ENCODE peak calls at places on chromosomes 16 and 17, in five cellular contexts. N is SK-N-SH, E is GM23338, K is GM23248, R is HCT116. T is an unnamed sample. For H3K4me1, the result is how much of the 10 kb centered on the place peaks cover.

GRCh38 chr16:87351320-87351698 is 32.3 kb downstream of the FBXO31 start:
- DNase-seq in N (peak), E (no peak), R (no peak), K (no peak), T (no peak)

GRCh38 chr17:40344321-40345160 is 20.0 kb downstream of the GJD3 start:
- DNase-seq in N (no peak), E (no peak), K (peak), R (no peak), T (no peak)

GRCh38 chr17:5282639-5283217 is 644 bp downstream of the RABEP1 start:
- DNase-seq in R (no peak), K (peak), E (peak), N (no peak), T (no peak)

GRCh38 chr16:7744546-7745294 is 412.1 kb downstream of the RBFOX1 start:
- DNase-seq in N (no peak), R (no peak), E (no peak), K (no peak), T (no peak)

GRCh38 chr17:62750502-62751349 is 57.4 kb downstream of the MARCHF10 start:
- DNase-seq in R (no peak), E (peak), K (no peak), N (peak), T (peak)

GRCh38 chr17:38687291-38687690 is 12.5 kb upstream of the EPOP start:
- DNase-seq in R (no peak), E (no peak), K (peak), N (no peak), T (no peak)

GRCh38 chr16:50067290-50067853 is 1.6 kb downstream of the HEATR3 start:
- DNase-seq in K (peak), E (peak), R (peak), N (peak), T (peak)

GRCh38 chr17:72826602-72827001 is 265.9 kb downstream of the SLC39A11 start:
- DNase-seq in N (no peak), E (no peak), K (peak), R (peak), T (no peak)

GRCh38 chr17:61306003-61306402 is 93.6 kb upstream of the TBX2 start:
- DNase-seq in E (no peak), R (no peak), K (peak), N (no peak), T (no peak)

GRCh38 chr17:978110-979093 is 1.2 kb downstream of the NXN start:
- DNase-seq in K (peak), N (peak), R (no peak), E (no peak), T (peak)

GRCh38 chr17:46810837-46811236 is 7.7 kb downstream of the WNT3 start:
- DNase-seq in K (no peak), N (no peak), R (no peak), E (peak), T (no peak)

GRCh38 chr16:88782454-88783390 is 2.3 kb downstream of the PIEZO1 start:
- DNase-seq in K (peak), E (no peak), R (peak), N (no peak), T (no peak)

GRCh38 chr16:1688807-1689560 is 10.9 kb downstream of the JPT2 start:
- DNase-seq in K (no peak), R (peak), N (no peak), E (no peak), T (no peak)

GRCh38 chr17:67054011-67054591 is 9.7 kb downstream of the CACNG1 start:
- DNase-seq in E (no peak), R (no peak), K (no peak), N (no peak), T (no peak)

GRCh38 chr17:40558300-40558584 is 7.0 kb downstream of the CCR7 start:
- DNase-seq in K (no peak), N (no peak), R (no peak), E (no peak), T (no peak)

GRCh38 chr17:5516060-5516792 is 29.9 kb downstream of the MIS12 start:
- DNase-seq in R (peak), N (no peak), K (peak), E (no peak), T (no peak)

GRCh38 chr17:34314279-34314678 is 5.0 kb upstream of the CCL8 start:
- DNase-seq in N (no peak), K (peak), E (no peak), R (no peak), T (no peak)

GRCh38 chr16:14111713-14112538 is 40.8 kb downstream of the MRTFB start:
- DNase-seq in N (no peak), E (no peak), K (peak), R (no peak), T (no peak)

GRCh38 chr17:31349454-31349853 is 28.0 kb upstream of the EVI2A start:
- DNase-seq in K (no peak), N (no peak), E (no peak), R (no peak), T (no peak)

GRCh38 chr16:55515110-55515509 is 6.2 kb downstream of the LPCAT2 start:
- DNase-seq in R (no peak), E (no peak), N (no peak), K (no peak), T (no peak)

GRCh38 chr16:2597560-2597902 is 59.7 kb downstream of the PDPK1 start:
- DNase-seq in R (no peak), N (no peak), E (no peak), K (no peak), T (no peak)

GRCh38 chr16:28623172-28623711 is 13.4 kb upstream of the SULT1A1 start:
- DNase-seq in R (peak), K (peak), N (no peak), E (peak), T (no peak)

GRCh38 chr16:67961551-67961957 is 6.9 kb downstream of the SLC12A4 start:
- DNase-seq in K (no peak), R (no peak), E (no peak), N (peak), T (no peak)

GRCh38 chr17:45440161-45440859 is 7.6 kb upstream of the ARHGAP27 start:
- DNase-seq in R (no peak), K (peak), N (no peak), E (peak), T (no peak)

GRCh38 chr17:4483012-4483840 is 15.5 kb upstream of the SPNS2 start:
- DNase-seq in K (no peak), E (no peak), R (peak), N (no peak), T (peak)

GRCh38 chr16:5385115-5385514 is 287.5 kb upstream of the EEF2KMT start:
- DNase-seq in R (no peak), K (no peak), E (no peak), N (no peak), T (no peak)

GRCh38 chr17:66995944-66996343 is 31.4 kb downstream of the CACNG4 start:
- DNase-seq in K (no peak), E (no peak), R (no peak), N (no peak), T (no peak)

GRCh38 chr17:45722161-45722560 is 62.0 kb upstream of the CRHR1 start:
- DNase-seq in N (peak), E (peak), K (peak), R (peak), T (peak)

GRCh38 chr16:13873835-13874438 is 46.0 kb upstream of the ERCC4 start:
- DNase-seq in E (peak), K (peak), R (peak), N (peak), T (peak)

GRCh38 chr17:64217249-64217652 is 45.8 kb downstream of the TEX2 start:
- DNase-seq in R (no peak), E (no peak), K (no peak), N (no peak), T (no peak)

GRCh38 chr16:88405325-88406060 is 22.7 kb downstream of the ZNF469 start:
- DNase-seq in K (peak), N (peak), R (no peak), E (no peak), T (no peak)

GRCh38 chr16:5928476-5929055 is 831.0 kb upstream of the EEF2KMT start:
- DNase-seq in E (peak), N (peak), K (no peak), R (no peak), T (peak)

GRCh38 chr16:1991135-1991551 is 1.4 kb downstream of the SYNGR3 start:
- DNase-seq in R (no peak), E (peak), K (no peak), N (no peak), T (no peak)

GRCh38 chr16:1055557-1055924 is 17.0 kb upstream of the SSTR5 start:
- DNase-seq in N (no peak), E (no peak), K (no peak), R (no peak), T (no peak)

GRCh38 chr17:31572341-31572740 is 180.9 kb downstream of the RAB11FIP4 start:
- DNase-seq in E (no peak), R (no peak), K (no peak), N (no peak), T (no peak)

GRCh38 chr16:84833542-84834402 is 14.0 kb downstream of the CRISPLD2 start:
- DNase-seq in E (no peak), N (no peak), R (no peak), K (no peak), T (no peak)

GRCh38 chr17:57107498-57108101 is 22.6 kb downstream of the AKAP1 start:
- DNase-seq in K (peak), E (no peak), R (peak), N (no peak), T (peak)

GRCh38 chr16:25080420-25081131 is 31.0 kb upstream of the LCMT1 start:
- DNase-seq in K (no peak), E (no peak), N (no peak), R (no peak), T (no peak)
- H3K4me1 ChIP-seq in K (under half), E (under half), N (under half), R (under half), T (under half)

DNA sequence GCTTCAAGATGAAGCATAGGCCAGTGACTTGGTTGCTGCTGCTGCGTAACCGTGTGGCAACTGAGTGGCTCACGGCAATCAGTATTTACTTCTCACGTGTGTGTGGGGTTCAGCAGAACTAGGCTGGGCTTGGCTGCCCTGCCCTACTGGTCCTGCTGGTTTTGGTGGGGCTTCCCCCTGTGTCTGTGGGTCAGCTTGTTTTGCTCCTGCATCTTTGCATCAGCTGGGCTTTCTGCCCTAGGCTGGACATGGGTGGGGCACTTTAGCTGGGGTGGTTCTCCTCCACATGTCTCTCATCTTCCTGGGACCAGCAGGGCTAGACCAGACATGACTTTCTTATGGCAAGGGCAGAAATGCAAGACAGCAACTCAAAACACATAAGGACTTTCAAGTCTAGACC is 550.5 kb downstream of the MAF start:
- DNase-seq in R (no peak), N (no peak), E (no peak), K (no peak), T (no peak)
- H3K4me3 ChIP-seq in R (no peak), N (no peak), E (no peak), K (no peak), T (no peak)

GRCh38 chr17:78532922-78533640 is 44.1 kb downstream of the DNAH17 start:
- DNase-seq in K (peak), N (no peak), E (no peak), R (peak), T (no peak)

GRCh38 chr17:78534492-78535284 is 42.5 kb downstream of the DNAH17 start:
- DNase-seq in N (no peak), E (no peak), K (no peak), R (no peak), T (no peak)

GRCh38 chr17:78530675-78531074 is 46.5 kb downstream of the DNAH17 start:
- DNase-seq in R (no peak), N (no peak), K (no peak), E (no peak), T (no peak)

GRCh38 chr17:78529871-78530670 is 47.1 kb downstream of the DNAH17 start:
- DNase-seq in N (peak), E (no peak), K (no peak), R (no peak), T (no peak)

GRCh38 chr17:78532311-78532710 is 44.9 kb downstream of the DNAH17 start:
- DNase-seq in R (no peak), E (no peak), N (no peak), K (no peak), T (no peak)
- TF ChIP-seq EZH2phosphoT487 in R (no peak), E (no peak), N (no peak), K (no peak), T (no peak)

GRCh38 chr16:30092373-30093010 is 768 bp upstream of the TBX6 start:
- DNase-seq in N (peak), E (peak), R (peak), K (peak), T (peak)
- H3K4me1 ChIP-seq in N (under half), E (under half), R (half or more), K (under half), T (under half)

DNA sequence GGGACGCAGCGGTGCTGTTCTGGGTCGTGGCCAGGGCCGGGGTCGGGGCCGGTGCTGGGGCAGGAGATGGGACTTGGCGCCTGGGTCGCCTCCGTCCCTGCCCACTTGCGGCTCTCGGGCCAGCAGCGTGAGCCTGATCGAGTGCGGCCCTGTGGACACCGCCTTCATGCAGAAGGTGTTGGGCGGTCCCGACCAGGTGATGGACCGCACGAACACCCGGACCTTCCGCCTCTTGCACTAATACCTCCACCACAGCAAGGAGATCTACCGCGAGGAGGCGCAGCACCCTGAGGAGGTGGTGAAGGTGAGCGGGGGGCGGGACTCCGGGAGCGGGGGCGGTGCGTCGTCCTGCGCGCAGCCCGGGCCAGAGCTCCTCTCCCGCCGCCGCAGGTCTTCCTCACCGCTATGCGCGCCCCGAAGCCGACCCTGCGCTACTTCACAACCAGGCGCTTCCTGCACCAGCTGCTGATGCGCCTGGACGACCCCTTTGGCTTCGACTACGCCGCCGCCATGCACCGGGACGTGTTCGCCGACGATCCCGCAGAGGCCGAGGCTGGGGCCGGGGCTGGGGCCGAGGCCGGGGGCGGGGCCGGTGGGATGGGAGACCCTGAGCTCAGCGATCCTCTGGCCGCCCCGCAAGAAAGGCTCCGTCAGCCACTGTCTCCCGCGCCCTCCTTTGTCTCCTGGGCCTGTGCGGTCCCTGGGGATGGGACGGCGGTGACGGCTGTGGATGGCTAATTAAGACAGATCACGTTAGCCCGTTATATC is 4.5 kb upstream of the HSD17B1 start:
- DNase-seq in R (no peak), K (no peak), E (peak), N (peak), T (peak)
- H3K4me3 ChIP-seq in R (peak), K (no peak), E (peak), N (no peak), T (peak)

DNA sequence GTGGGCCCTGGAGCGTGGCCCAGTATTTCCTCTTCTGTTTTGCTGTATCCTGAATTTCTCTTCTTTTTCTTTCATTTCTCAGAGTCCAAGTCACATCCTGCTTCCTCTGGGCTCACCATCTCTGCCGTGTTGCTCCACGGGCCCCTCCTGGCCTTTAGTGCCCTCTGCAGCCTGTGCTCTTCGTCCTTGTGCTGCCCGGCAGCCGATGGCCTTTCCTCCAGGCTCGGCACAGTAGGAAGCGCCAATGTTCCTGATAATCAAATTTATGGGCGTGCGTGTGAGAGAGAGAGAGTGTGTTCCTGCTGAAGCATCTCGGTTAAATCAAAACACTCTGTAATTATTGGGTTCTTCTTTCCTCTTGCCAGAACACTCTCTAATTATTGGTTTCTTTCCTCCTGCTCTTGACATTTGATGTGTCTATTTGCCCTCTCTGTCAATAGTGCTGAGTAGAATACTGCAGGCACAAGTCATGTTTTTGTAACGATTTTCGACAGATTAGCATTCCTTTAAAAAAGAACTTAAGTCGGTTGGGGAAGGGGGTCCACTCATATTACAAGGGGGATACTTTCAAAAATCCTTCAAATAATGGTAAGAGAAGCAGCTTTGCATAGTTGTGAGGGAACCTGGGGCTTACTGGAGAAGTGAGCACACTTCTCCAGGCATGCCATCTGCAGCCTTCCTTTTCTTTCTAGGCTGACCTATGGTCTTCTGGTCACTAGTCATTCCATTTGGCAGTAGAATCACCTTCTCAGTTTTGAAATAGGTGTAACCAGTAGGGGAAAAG is 126.6 kb downstream of the RPTOR start:
- DNase-seq in R (no peak), N (no peak), E (no peak), K (no peak), T (no peak)
- TF ChIP-seq EZH2phosphoT487 in R (no peak), N (no peak), E (no peak), K (no peak), T (no peak)

GRCh38 chr17:77428901-77429734 is 288.3 kb downstream of the SEC14L1 start:
- DNase-seq in N (peak), K (no peak), R (no peak), E (no peak), T (no peak)
- H3K4me1 ChIP-seq in N (half or more), K (half or more), R (under half), E (under half), T (under half)

GRCh38 chr16:81669473-81670350 is 109.4 kb upstream of the PLCG2 start:
- DNase-seq in K (no peak), R (no peak), N (no peak), E (no peak), T (no peak)
- H3K4me3 ChIP-seq in K (no peak), R (no peak), N (no peak), E (no peak), T (no peak)